ENCODE peak calls at places on chromosomes 4 and X, in nine cellular contexts. T is tibial nerve, I is stomach, C is right lobe of liver, B is ovary, F is body of pancreas, S is GM12878, J is Peyer's patch, K is suprapubic skin. H is an unnamed sample. For H3K27me3, the result is how much of the 10 kb centered on the place peaks cover.

GRCh38 chr4:74097161-74097560 is 1.8 kb downstream of the CXCL2 start:
- DNase-seq in T (no peak), I (no peak), C (no peak), B (no peak), F (no peak), S (no peak), J (no peak), K (no peak), H (no peak)

GRCh38 chrX:121579016-121579760 is 531.8 kb downstream of the GLUD2 start:
- DNase-seq in T (no peak), I (no peak), C (peak), B (no peak), F (peak), S (peak), J (no peak), K (no peak), H (peak)

GRCh38 chr4:153497988-153498967 is 32.1 kb downstream of the TMEM131L start:
- DNase-seq in T (no peak), I (no peak), C (no peak), B (peak), F (no peak), S (peak), J (no peak), K (no peak), H (no peak)

GRCh38 chr4:18934197-18934596 is 912.6 kb upstream of the LCORL start:
- DNase-seq in T (no peak), I (no peak), C (no peak), B (no peak), F (no peak), S (no peak), J (no peak), K (no peak), H (no peak)

GRCh38 chr4:11748169-11748872 is 319.6 kb upstream of the HS3ST1 start:
- DNase-seq in T (no peak), I (no peak), C (no peak), B (peak), F (no peak), S (no peak), J (no peak), K (no peak), H (no peak)

GRCh38 chrX:39194673-39195072 is 393.4 kb downstream of the MID1IP1 start:
- DNase-seq in T (no peak), I (no peak), C (no peak), B (no peak), F (no peak), S (no peak), J (no peak), K (no peak), H (no peak)

GRCh38 chrX:150692837-150693781 is at the start of gene MTMR1:
- DNase-seq in T (no peak), I (peak), C (peak), B (peak), F (peak), S (no peak), J (peak), K (no peak), H (peak)

GRCh38 chr4:10371869-10372471 is 85.3 kb downstream of the ZNF518B start:
- DNase-seq in T (no peak), I (no peak), C (no peak), B (no peak), F (no peak), S (no peak), J (no peak), K (no peak), H (no peak)

GRCh38 chr4:34182346-34182745 is 2062.0 kb downstream of the ARAP2 start:
- DNase-seq in T (no peak), I (no peak), C (no peak), B (no peak), F (no peak), S (no peak), J (no peak), K (no peak), H (no peak)

GRCh38 chr4:3317656-3318211 is 24.9 kb downstream of the RGS12 start:
- DNase-seq in T (no peak), I (peak), C (peak), B (no peak), F (no peak), S (no peak), J (peak), K (peak), H (no peak)

GRCh38 chrX:110450050-110450449 is 91.4 kb downstream of the RTL9 start:
- DNase-seq in T (peak), I (peak), C (peak), B (peak), F (peak), S (peak), J (peak), K (peak), H (peak)

GRCh38 chr4:80125252-80126177 is 52.5 kb upstream of the ANTXR2 start:
- DNase-seq in T (no peak), I (no peak), C (no peak), B (no peak), F (no peak), S (no peak), J (no peak), K (no peak), H (peak)

GRCh38 chr4:112170451-112170993 is 25.3 kb downstream of the FAM241A start:
- DNase-seq in T (no peak), I (no peak), C (no peak), B (no peak), F (no peak), S (no peak), J (no peak), K (no peak), H (no peak)

GRCh38 chr4:188611143-188611542 is 471.9 kb downstream of the TRIML1 start:
- DNase-seq in T (no peak), I (no peak), C (no peak), B (no peak), F (no peak), S (no peak), J (no peak), K (no peak), H (no peak)

GRCh38 chr4:109848501-109848900 is 594 bp downstream of the LRIT3 start:
- DNase-seq in T (no peak), I (no peak), C (no peak), B (no peak), F (no peak), S (no peak), J (no peak), K (no peak), H (no peak)

GRCh38 chrX:96372313-96373046 is 312.2 kb upstream of the DIAPH2 start:
- DNase-seq in T (no peak), I (no peak), C (no peak), B (no peak), F (peak), S (no peak), J (no peak), K (no peak), H (no peak)

GRCh38 chr4:47468686-47469365 is 5.3 kb upstream of the COMMD8 start:
- DNase-seq in T (no peak), I (no peak), C (no peak), B (no peak), F (no peak), S (no peak), J (no peak), K (no peak), H (no peak)

GRCh38 chrX:37785569-37785968 is 5.7 kb downstream of the CYBB start:
- DNase-seq in T (no peak), I (no peak), C (no peak), B (no peak), F (no peak), S (no peak), J (no peak), K (no peak), H (no peak)

DNA sequence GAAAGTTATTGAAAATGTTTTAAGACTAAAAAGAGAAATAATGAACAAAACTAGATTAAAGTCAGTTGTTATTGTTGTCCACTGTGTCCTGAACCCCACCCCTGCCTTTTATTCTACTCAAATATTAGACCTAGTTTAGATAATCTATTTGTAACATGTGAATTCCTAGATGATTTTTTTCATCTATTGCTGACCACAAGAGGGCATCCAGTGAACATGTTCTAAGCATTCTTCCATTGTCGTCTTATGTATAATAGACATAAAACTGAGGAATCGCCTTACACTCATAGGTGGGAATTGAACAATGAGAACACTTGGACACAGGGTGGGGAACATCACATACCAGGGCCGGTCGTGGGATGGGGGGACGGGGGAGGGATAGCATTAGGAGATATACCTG is 36.4 kb upstream of the HPRT1 start:
- DNase-seq in T (no peak), I (no peak), C (no peak), B (no peak), F (no peak), S (no peak), J (no peak), K (no peak), H (no peak)
- H3K27me3 ChIP-seq in T (under half), I (under half), C (under half), B (under half), F (under half), S (under half), J (under half), K (under half), H (under half)

GRCh38 chrX:47467106-47467505 is 15.9 kb downstream of the ZNF41 start:
- DNase-seq in T (no peak), I (no peak), C (no peak), B (no peak), F (no peak), S (no peak), J (no peak), K (no peak), H (no peak)
- TF ChIP-seq POLR2A in T (no peak), I (no peak), C (no peak), B (no peak), F (no peak), S (no peak), J (no peak), K (no peak), H (no peak)

DNA sequence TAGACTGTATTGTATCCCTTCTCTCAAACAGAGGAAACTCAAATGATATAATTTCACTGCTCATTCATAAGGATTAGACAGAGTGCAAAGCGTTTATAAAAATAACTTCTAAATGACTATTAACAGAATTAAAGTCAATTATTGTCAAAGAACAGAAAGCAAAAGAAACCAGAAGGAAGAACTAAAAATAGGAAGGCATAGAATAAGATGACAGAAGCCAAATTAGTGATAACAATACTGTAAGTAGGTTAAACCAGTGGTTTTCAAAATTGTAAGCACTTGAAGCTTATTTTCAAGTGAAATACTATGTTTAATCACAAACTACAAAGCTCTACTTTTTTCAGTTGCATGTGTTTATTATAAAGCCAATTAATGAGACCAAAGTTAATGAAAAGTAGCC is 305.2 kb downstream of the PPP1R2C start:
- DNase-seq in T (no peak), I (no peak), C (no peak), B (no peak), F (no peak), S (no peak), J (no peak), K (no peak), H (no peak)
- H3K27me3 ChIP-seq in T (under half), I (under half), C (under half), B (under half), F (under half), S (under half), J (under half), K (under half), H (under half)

GRCh38 chrX:103404225-103405008 is 28.1 kb downstream of the BEX3 start:
- DNase-seq in T (peak), I (peak), C (peak), B (peak), F (peak), S (peak), J (peak), K (no peak), H (peak)
- TF ChIP-seq POLR2A in T (peak), I (no peak), C (peak), B (peak), F (peak), S (peak), J (no peak), K (no peak), H (no peak)

GRCh38 chrX:139930923-139931645 is 1.8 kb downstream of the ATP11C start:
- DNase-seq in T (no peak), I (no peak), C (peak), B (peak), F (peak), S (no peak), J (peak), K (no peak), H (peak)
- H3K27me3 ChIP-seq in T (under half), I (under half), C (under half), B (under half), F (under half), S (under half), J (under half), K (under half), H (under half)

GRCh38 chr4:102825261-102826071 is 1.9 kb downstream of the UBE2D3 start:
- DNase-seq in T (no peak), I (no peak), C (peak), B (peak), F (peak), S (no peak), J (no peak), K (no peak), H (peak)
- TF ChIP-seq POLR2A in T (peak), I (no peak), C (peak), B (peak), F (peak), S (no peak), J (no peak), K (no peak), H (peak)

GRCh38 chrX:69113723-69114122 is 51.5 kb downstream of the PJA1 start:
- DNase-seq in T (no peak), I (no peak), C (no peak), B (no peak), F (no peak), S (no peak), J (no peak), K (no peak), H (no peak)
- H3K27me3 ChIP-seq in T (under half), I (under half), C (under half), B (under half), F (under half), S (under half), J (under half), K (under half), H (under half)

GRCh38 chr4:40197879-40198689 is 1.3 kb downstream of the RHOH start:
- DNase-seq in T (no peak), I (no peak), C (no peak), B (no peak), F (no peak), S (no peak), J (no peak), K (no peak), H (peak)

GRCh38 chr4:40194602-40195161 is 2.1 kb upstream of the RHOH start:
- DNase-seq in T (no peak), I (no peak), C (no peak), B (no peak), F (no peak), S (no peak), J (no peak), K (no peak), H (peak)

GRCh38 chr4:40195182-40196177 is 1.4 kb upstream of the RHOH start:
- DNase-seq in T (no peak), I (no peak), C (no peak), B (no peak), F (no peak), S (no peak), J (no peak), K (no peak), H (no peak)

GRCh38 chr4:40196260-40196659 is 571 bp upstream of the RHOH start:
- DNase-seq in T (no peak), I (no peak), C (no peak), B (no peak), F (no peak), S (no peak), J (no peak), K (no peak), H (no peak)

GRCh38 chr4:40196724-40197281 is at the start of gene RHOH:
- DNase-seq in T (no peak), I (peak), C (no peak), B (no peak), F (no peak), S (no peak), J (no peak), K (no peak), H (peak)
- TF ChIP-seq POLR2A in T (no peak), I (no peak), C (peak), B (no peak), F (peak), S (peak), J (peak), K (peak), H (peak)

DNA sequence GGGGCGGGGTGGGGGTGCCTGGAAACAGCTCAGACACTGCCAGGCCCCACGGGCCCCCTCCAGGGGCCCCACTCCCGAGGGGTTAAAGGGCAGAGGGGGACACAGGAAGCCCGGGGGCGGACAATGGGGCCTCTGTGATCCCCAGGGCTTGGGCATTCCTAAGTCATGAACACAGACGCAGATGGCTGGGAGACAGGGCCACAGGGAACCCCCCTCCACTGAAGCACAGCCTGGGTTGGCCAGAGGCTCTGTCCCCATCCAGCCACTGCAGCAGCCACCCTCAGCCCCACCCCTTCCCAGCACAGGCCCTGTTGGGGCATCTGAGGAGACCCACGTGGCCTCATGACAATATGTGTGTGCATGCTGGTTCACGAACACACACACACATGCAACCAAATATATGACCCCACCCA is 3.9 kb downstream of the L1CAM start:
- DNase-seq in T (no peak), I (no peak), C (no peak), B (no peak), F (no peak), S (no peak), J (no peak), K (no peak), H (no peak)
- H3K27me3 ChIP-seq in T (under half), I (half or more), C (under half), B (under half), F (under half), S (under half), J (under half), K (half or more), H (half or more)